ENCODE peak calls at places on chromosome 15, in six cellular contexts. One of them, this sample, is unnamed.
A peak's percentile ranks its signal among the peaks of the same experiment; 100 is the strongest.

GRCh38 chr15:38819343-38819858 is 254.8 kb upstream of the RASGRP1 start:
- DNase-seq in GM06990: no peak
- DNase-seq in heart left ventricle: no peak
- DNase-seq in kidney epithelial cell: no peak
- DNase-seq in hepatocyte: no peak
- DNase-seq in left ventricle myocardium inferior: no peak
- DNase-seq in this sample: no peak

GRCh38 chr15:63313866-63314265 is 36.5 kb downstream of the APH1B start:
- DNase-seq in heart left ventricle: no peak
- DNase-seq in GM06990: no peak
- DNase-seq in kidney epithelial cell: no peak
- DNase-seq in left ventricle myocardium inferior: no peak
- DNase-seq in hepatocyte: no peak
- DNase-seq in this sample: no peak

GRCh38 chr15:51332211-51333147 is 5.9 kb downstream of the CYP19A1 start:
- DNase-seq in kidney epithelial cell: no peak
- DNase-seq in left ventricle myocardium inferior: no peak
- DNase-seq in heart left ventricle: no peak
- DNase-seq in GM06990: no peak
- DNase-seq in hepatocyte: no peak
- DNase-seq in this sample: no peak

GRCh38 chr15:47685141-47685870 is 32.0 kb upstream of the SEMA6D start:
- DNase-seq in kidney epithelial cell: no peak
- DNase-seq in heart left ventricle: no peak
- DNase-seq in hepatocyte: no peak
- DNase-seq in GM06990: no peak
- DNase-seq in left ventricle myocardium inferior: no peak
- DNase-seq in this sample: no peak

GRCh38 chr15:92159906-92160841 is 233.5 kb upstream of the ST8SIA2 start:
- DNase-seq in heart left ventricle: no peak
- DNase-seq in kidney epithelial cell: no peak
- DNase-seq in hepatocyte: no peak
- DNase-seq in left ventricle myocardium inferior: no peak
- DNase-seq in GM06990: no peak
- DNase-seq in this sample: no peak

GRCh38 chr15:40066531-40066930 is 27.6 kb upstream of the SRP14 start:
- DNase-seq in heart left ventricle: no peak
- DNase-seq in GM06990: no peak
- DNase-seq in hepatocyte: no peak
- DNase-seq in kidney epithelial cell: no peak
- DNase-seq in left ventricle myocardium inferior: no peak
- DNase-seq in this sample: no peak

GRCh38 chr15:92418864-92419263 is 25.2 kb downstream of the ST8SIA2 start:
- DNase-seq in left ventricle myocardium inferior: no peak
- DNase-seq in GM06990: no peak
- DNase-seq in kidney epithelial cell: no peak
- DNase-seq in heart left ventricle: no peak
- DNase-seq in hepatocyte: no peak
- DNase-seq in this sample: no peak

GRCh38 chr15:34976743-34977142 is 7.2 kb upstream of the AQR start:
- DNase-seq in hepatocyte: no peak
- DNase-seq in left ventricle myocardium inferior: no peak
- DNase-seq in kidney epithelial cell: no peak
- DNase-seq in heart left ventricle: no peak
- DNase-seq in GM06990: no peak
- DNase-seq in this sample: no peak

GRCh38 chr15:38226867-38227266 is 25.8 kb upstream of the SPRED1 start:
- DNase-seq in kidney epithelial cell: peak; percentile 81
- DNase-seq in left ventricle myocardium inferior: no peak
- DNase-seq in GM06990: no peak
- DNase-seq in hepatocyte: peak; percentile 62
- DNase-seq in heart left ventricle: peak; percentile 25
- DNase-seq in this sample: no peak

GRCh38 chr15:57380854-57381253 is 4.5 kb downstream of the CGNL1 start:
- DNase-seq in GM06990: no peak
- DNase-seq in kidney epithelial cell: no peak
- DNase-seq in hepatocyte: no peak
- DNase-seq in heart left ventricle: no peak
- DNase-seq in left ventricle myocardium inferior: no peak
- DNase-seq in this sample: no peak

GRCh38 chr15:71743861-71744382 is 66.4 kb upstream of the NR2E3 start:
- DNase-seq in GM06990: no peak
- DNase-seq in heart left ventricle: peak; percentile 40
- DNase-seq in kidney epithelial cell: no peak
- DNase-seq in left ventricle myocardium inferior: no peak
- DNase-seq in hepatocyte: peak; percentile 79
- DNase-seq in this sample: no peak

GRCh38 chr15:52008326-52008697 is 10.7 kb upstream of the MAPK6 start:
- DNase-seq in heart left ventricle: no peak
- DNase-seq in hepatocyte: no peak
- DNase-seq in GM06990: no peak
- DNase-seq in kidney epithelial cell: no peak
- DNase-seq in left ventricle myocardium inferior: no peak
- DNase-seq in this sample: no peak

GRCh38 chr15:41862515-41863116 is 24.0 kb downstream of the PLA2G4B start:
- DNase-seq in left ventricle myocardium inferior: no peak
- DNase-seq in GM06990: no peak
- DNase-seq in heart left ventricle: no peak
- DNase-seq in hepatocyte: no peak
- DNase-seq in kidney epithelial cell: no peak
- DNase-seq in this sample: no peak

GRCh38 chr15:54941417-54941816 is 255.3 kb downstream of the RSL24D1 start:
- DNase-seq in heart left ventricle: no peak
- DNase-seq in kidney epithelial cell: no peak
- DNase-seq in hepatocyte: no peak
- DNase-seq in GM06990: no peak
- DNase-seq in left ventricle myocardium inferior: no peak
- DNase-seq in this sample: no peak

DNA sequence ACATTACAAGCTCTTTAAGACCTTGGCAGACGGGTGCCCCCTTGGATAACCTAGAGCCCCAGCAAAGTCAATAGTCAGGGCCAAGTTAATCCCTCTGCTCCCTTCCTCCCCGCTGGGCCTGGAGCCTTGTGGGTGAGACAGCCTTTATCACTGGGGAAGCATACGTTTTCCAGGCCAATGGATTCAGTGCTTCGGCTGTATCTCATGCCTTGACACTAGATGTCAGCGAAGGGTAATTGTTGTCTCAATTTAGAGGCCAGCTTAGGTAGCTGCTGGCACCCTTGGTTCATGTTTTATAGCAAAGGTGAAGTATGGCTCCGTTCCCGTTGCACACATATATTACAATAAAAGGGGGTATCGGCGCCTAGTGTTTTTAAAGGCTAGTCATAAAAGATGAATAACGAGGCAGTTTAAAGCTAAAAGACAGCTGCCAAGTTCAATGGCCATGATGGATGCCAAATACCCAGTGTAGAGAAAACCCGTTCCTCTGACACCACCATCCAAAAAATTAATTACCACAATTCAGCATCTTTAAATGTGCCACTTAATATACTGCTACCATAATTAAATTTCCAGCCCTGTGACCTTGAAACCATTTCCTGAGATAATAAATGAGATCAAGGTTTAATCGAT is 52.3 kb upstream of the BNIP2 start:
- DNase-seq in kidney epithelial cell: no peak
- DNase-seq in hepatocyte: peak; percentile 43
- DNase-seq in GM06990: no peak
- DNase-seq in heart left ventricle: no peak
- DNase-seq in left ventricle myocardium inferior: no peak
- DNase-seq in this sample: no peak
- TF ChIP-seq CTCF in kidney epithelial cell: peak; percentile 23
- TF ChIP-seq CTCF in hepatocyte: peak; percentile 45
- TF ChIP-seq CTCF in GM06990: no peak
- TF ChIP-seq CTCF in heart left ventricle: no peak
- TF ChIP-seq CTCF in left ventricle myocardium inferior: no peak
- TF ChIP-seq CTCF in this sample: peak; percentile 39

GRCh38 chr15:30941520-30941919 is 37.8 kb downstream of the FAN1 start:
- DNase-seq in left ventricle myocardium inferior: no peak
- DNase-seq in GM06990: no peak
- DNase-seq in heart left ventricle: no peak
- DNase-seq in kidney epithelial cell: no peak
- DNase-seq in hepatocyte: no peak
- DNase-seq in this sample: no peak
- TF ChIP-seq CTCF in left ventricle myocardium inferior: no peak
- TF ChIP-seq CTCF in GM06990: no peak
- TF ChIP-seq CTCF in heart left ventricle: no peak
- TF ChIP-seq CTCF in kidney epithelial cell: no peak
- TF ChIP-seq CTCF in hepatocyte: no peak
- TF ChIP-seq CTCF in this sample: no peak

GRCh38 chr15:79632457-79632856 is 200.3 kb downstream of the MINAR1 start:
- DNase-seq in heart left ventricle: no peak
- DNase-seq in GM06990: no peak
- DNase-seq in hepatocyte: no peak
- DNase-seq in kidney epithelial cell: no peak
- DNase-seq in left ventricle myocardium inferior: no peak
- DNase-seq in this sample: no peak

GRCh38 chr15:79629687-79630086 is 197.6 kb downstream of the MINAR1 start:
- DNase-seq in hepatocyte: no peak
- DNase-seq in left ventricle myocardium inferior: no peak
- DNase-seq in GM06990: no peak
- DNase-seq in heart left ventricle: peak; percentile 24
- DNase-seq in kidney epithelial cell: no peak
- DNase-seq in this sample: no peak

GRCh38 chr15:79635897-79636596 is 203.9 kb downstream of the MINAR1 start:
- DNase-seq in hepatocyte: no peak
- DNase-seq in GM06990: no peak
- DNase-seq in kidney epithelial cell: no peak
- DNase-seq in left ventricle myocardium inferior: no peak
- DNase-seq in heart left ventricle: no peak
- DNase-seq in this sample: no peak

GRCh38 chr15:79640206-79640605 is 208.1 kb downstream of the MINAR1 start:
- DNase-seq in left ventricle myocardium inferior: peak; percentile 15
- DNase-seq in heart left ventricle: peak; percentile 28
- DNase-seq in hepatocyte: peak; percentile 59
- DNase-seq in GM06990: no peak
- DNase-seq in kidney epithelial cell: peak; percentile 56
- DNase-seq in this sample: no peak

DNA sequence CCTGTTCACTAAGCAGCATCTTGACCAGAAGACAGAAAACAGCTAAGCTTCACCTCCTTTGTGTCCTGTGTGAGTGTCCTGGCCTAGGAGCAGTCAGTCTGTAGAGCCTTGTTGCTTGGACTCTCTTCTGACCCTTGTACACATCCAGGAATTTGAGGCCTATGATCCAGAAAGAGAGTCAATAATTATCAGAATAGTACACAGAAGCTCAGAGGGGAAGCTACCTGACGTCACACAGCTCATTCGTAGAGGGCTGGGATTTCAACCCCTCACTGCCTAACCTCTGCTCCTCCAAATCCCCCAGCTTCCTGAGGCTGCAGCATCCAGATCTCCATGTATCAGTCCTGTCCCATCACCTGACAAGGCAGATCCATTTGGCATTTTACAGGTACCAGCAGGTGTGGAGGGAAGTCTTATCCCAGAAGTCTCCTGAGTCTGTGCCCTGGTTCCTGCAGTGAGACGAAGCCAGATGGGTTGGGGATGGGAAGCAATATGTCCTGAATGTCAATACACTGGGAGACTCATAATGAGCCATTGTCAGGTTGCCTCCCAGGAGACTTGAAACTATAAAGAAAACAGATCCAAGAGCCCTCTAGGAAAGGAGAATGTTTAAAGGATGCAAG is 203.1 kb downstream of the MINAR1 start:
- DNase-seq in heart left ventricle: no peak
- DNase-seq in GM06990: no peak
- DNase-seq in left ventricle myocardium inferior: no peak
- DNase-seq in hepatocyte: peak; percentile 30
- DNase-seq in kidney epithelial cell: no peak
- DNase-seq in this sample: no peak
- TF ChIP-seq CTCF in heart left ventricle: no peak
- TF ChIP-seq CTCF in GM06990: no peak
- TF ChIP-seq CTCF in left ventricle myocardium inferior: no peak
- TF ChIP-seq CTCF in hepatocyte: no peak
- TF ChIP-seq CTCF in kidney epithelial cell: no peak
- TF ChIP-seq CTCF in this sample: no peak

GRCh38 chr15:59284768-59285368 is 78.2 kb downstream of the LDHAL6B start:
- DNase-seq in kidney epithelial cell: no peak
- DNase-seq in hepatocyte: no peak
- DNase-seq in left ventricle myocardium inferior: no peak
- DNase-seq in GM06990: no peak
- DNase-seq in heart left ventricle: no peak
- DNase-seq in this sample: no peak

GRCh38 chr15:59280855-59281254 is 74.2 kb downstream of the LDHAL6B start:
- DNase-seq in kidney epithelial cell: no peak
- DNase-seq in GM06990: no peak
- DNase-seq in heart left ventricle: no peak
- DNase-seq in left ventricle myocardium inferior: no peak
- DNase-seq in hepatocyte: no peak
- DNase-seq in this sample: no peak

GRCh38 chr15:59281699-59282098 is 75.1 kb downstream of the LDHAL6B start:
- DNase-seq in heart left ventricle: no peak
- DNase-seq in left ventricle myocardium inferior: no peak
- DNase-seq in kidney epithelial cell: no peak
- DNase-seq in GM06990: no peak
- DNase-seq in hepatocyte: no peak
- DNase-seq in this sample: no peak

GRCh38 chr15:59282515-59283337 is 76.1 kb downstream of the LDHAL6B start:
- DNase-seq in left ventricle myocardium inferior: no peak
- DNase-seq in heart left ventricle: no peak
- DNase-seq in hepatocyte: no peak
- DNase-seq in GM06990: no peak
- DNase-seq in kidney epithelial cell: no peak
- DNase-seq in this sample: no peak

DNA sequence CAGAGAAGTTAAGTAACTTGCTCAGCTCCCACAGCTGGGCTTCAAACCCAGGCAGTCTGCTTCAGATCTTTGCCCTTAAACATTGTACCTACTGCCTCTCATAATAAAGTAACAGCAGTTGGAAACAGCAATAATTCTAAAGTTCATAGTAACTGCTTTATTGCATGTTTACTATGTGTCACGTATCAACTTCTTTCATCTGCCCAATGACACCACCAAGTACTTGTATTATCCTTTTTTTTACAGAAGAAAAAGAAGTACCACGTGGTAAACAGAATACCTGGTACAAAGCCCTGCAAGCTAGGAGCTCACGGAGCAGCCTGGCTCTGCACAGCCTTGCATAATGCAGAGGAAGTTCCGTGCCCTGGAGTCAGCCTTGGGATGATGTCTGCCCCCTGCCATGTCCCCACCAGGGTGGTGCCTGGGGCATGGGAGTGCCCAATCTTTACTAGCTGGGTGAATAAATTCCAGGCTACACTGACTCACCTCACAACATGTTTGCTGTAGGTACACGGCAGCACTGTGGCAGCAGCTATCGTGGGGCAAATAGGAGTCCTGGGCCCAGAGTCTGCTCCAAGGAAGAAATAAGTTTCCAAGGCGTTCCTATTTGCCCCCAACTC is 77.2 kb downstream of the LDHAL6B start:
- DNase-seq in hepatocyte: peak; percentile 62
- DNase-seq in kidney epithelial cell: no peak
- DNase-seq in GM06990: no peak
- DNase-seq in left ventricle myocardium inferior: no peak
- DNase-seq in heart left ventricle: no peak
- DNase-seq in this sample: no peak
- TF ChIP-seq CTCF in hepatocyte: no peak
- TF ChIP-seq CTCF in kidney epithelial cell: no peak
- TF ChIP-seq CTCF in GM06990: no peak
- TF ChIP-seq CTCF in left ventricle myocardium inferior: no peak
- TF ChIP-seq CTCF in heart left ventricle: no peak
- TF ChIP-seq CTCF in this sample: no peak

This sample was measured in GM12864.